ENCODE peak calls at places on chromosomes 6 and 20, in seven cellular contexts. W is stimulated activated CD4-positive, alpha-beta T cell treated with anti-CD3 and anti-CD28 coated beads, Interleukin-2, amount 100 ng/mL, for 24 hours; E is HL-60; V is retinal pigment epithelial cell; H is glutamatergic neuron; O is endothelial cell; J is activated T-helper 1 cell treated with Interleukin-2 at 50 U/mL for 16 hours. G is an unnamed sample.
A peak's percentile ranks its signal among the peaks of the same experiment; 100 is the strongest.

GRCh38 chr20:42837456-42837855 is 352.2 kb downstream of the PTPRT start:
- DNase-seq in O (no peak), H (no peak), E (no peak), V (no peak), W (no peak), J (no peak), G (no peak)

GRCh38 chr20:45917790-45918141 is 5.8 kb upstream of the PLTP start:
- DNase-seq in H (no peak), V (no peak), J (no peak), O (no peak), E (no peak), W (no peak), G (no peak)

GRCh38 chr6:82123632-82124031 is 123.9 kb downstream of the IBTK start:
- DNase-seq in W (no peak), O (no peak), J (no peak), E (no peak), V (no peak), H (no peak), G (no peak)

GRCh38 chr6:157244175-157244574 is 79.1 kb downstream of the TMEM242 start:
- DNase-seq in O (no peak), J (no peak), H (no peak), V (no peak), E (no peak), W (no peak), G (no peak)

GRCh38 chr20:59235226-59235625 is 65.2 kb upstream of the EDN3 start:
- DNase-seq in V (no peak), J (no peak), E (no peak), W (no peak), O (no peak), H (no peak), G (no peak)

GRCh38 chr6:80437186-80437585 is 330.7 kb downstream of the BCKDHB start:
- DNase-seq in O (no peak), E (no peak), V (no peak), W (no peak), H (no peak), J (no peak), G (no peak)

GRCh38 chr6:36329798-36330291 is 6.8 kb downstream of the BNIP5 start:
- DNase-seq in W (no peak), O (no peak), J (no peak), E (no peak), V (no peak), H (peak; percentile 41), G (no peak)

GRCh38 chr6:292506-293184 is 358 bp downstream of the DUSP22 start:
- DNase-seq in V (no peak), H (peak; percentile 57), W (peak; percentile 78), J (peak; percentile 70), O (peak; percentile 45), E (peak; percentile 86), G (no peak)

GRCh38 chr6:139153876-139154275 is 19.0 kb downstream of the HECA start:
- DNase-seq in J (no peak), V (no peak), H (no peak), O (no peak), W (no peak), E (no peak), G (no peak)

GRCh38 chr6:145842693-145843546 is 28.3 kb upstream of the FBXO30 start:
- DNase-seq in O (no peak), H (no peak), E (peak; percentile 23), J (no peak), V (no peak), W (no peak), G (no peak)

GRCh38 chr6:131023834-131024504 is 39.1 kb downstream of the EPB41L2 start:
- DNase-seq in V (no peak), J (no peak), H (no peak), E (no peak), W (no peak), O (no peak), G (peak; percentile 26)

GRCh38 chr20:50413088-50413500 is 97.1 kb upstream of the PTPN1 start:
- DNase-seq in O (no peak), W (no peak), V (no peak), E (peak; percentile 92), H (no peak), J (no peak), G (no peak)

GRCh38 chr20:23399568-23400241 is 21.6 kb downstream of the NAPB start:
- DNase-seq in V (no peak), H (no peak), J (no peak), W (no peak), E (no peak), O (no peak), G (no peak)

GRCh38 chr6:6724319-6725119 is 136.0 kb downstream of the LY86 start:
- DNase-seq in H (peak; percentile 79), V (peak; percentile 40), J (peak; percentile 10), W (peak; percentile 67), E (peak; percentile 86), O (peak; percentile 80), G (no peak)

GRCh38 chr6:56541736-56542366 is 100.8 kb downstream of the DST start:
- DNase-seq in H (no peak), E (no peak), V (no peak), J (no peak), O (no peak), W (no peak), G (no peak)

GRCh38 chr6:13696226-13696625 is 15.4 kb downstream of the RANBP9 start:
- DNase-seq in O (no peak), J (no peak), E (no peak), H (no peak), W (no peak), V (no peak), G (no peak)

GRCh38 chr6:7425808-7426190 is 36.2 kb downstream of the RIOK1 start:
- DNase-seq in E (no peak), O (no peak), W (no peak), J (no peak), H (no peak), V (no peak), G (no peak)

GRCh38 chr20:63215101-63216040 is 560 bp downstream of the YTHDF1 start:
- DNase-seq in V (no peak), H (peak; percentile 75), O (peak; percentile 68), J (no peak), E (peak; percentile 27), W (peak; percentile 26), G (no peak)

GRCh38 chr6:96345501-96345900 is 176.1 kb upstream of the UFL1 start:
- DNase-seq in W (no peak), J (no peak), V (no peak), H (no peak), E (no peak), O (no peak), G (no peak)

GRCh38 chr6:24935753-24936152 is at the start of gene RIPOR2:
- DNase-seq in O (peak; percentile 52), H (peak; percentile 40), J (peak; percentile 67), W (peak; percentile 64), V (no peak), E (peak; percentile 75), G (no peak)

GRCh38 chr6:145891565-145891964 is 72.6 kb downstream of the SHPRH start:
- DNase-seq in H (no peak), J (no peak), E (no peak), V (no peak), O (no peak), W (no peak), G (no peak)

GRCh38 chr6:127100510-127101140 is 17.8 kb upstream of the RSPO3 start:
- DNase-seq in V (no peak), W (no peak), O (no peak), H (no peak), E (no peak), J (no peak), G (no peak)

GRCh38 chr6:51323056-51323455 is 504.4 kb downstream of the TFAP2B start:
- DNase-seq in J (no peak), V (peak; percentile 39), W (no peak), E (no peak), H (no peak), O (no peak), G (no peak)

GRCh38 chr6:98845201-98846020 is 11.0 kb downstream of the POU3F2 start:
- DNase-seq in H (peak; percentile 92), J (no peak), E (peak; percentile 62), O (peak; percentile 92), V (no peak), W (peak; percentile 82), G (peak; percentile 12)

GRCh38 chr20:14142171-14142570 is 146.9 kb downstream of the MACROD2 start:
- DNase-seq in J (no peak), V (peak; percentile 22), W (no peak), H (peak; percentile 57), E (peak; percentile 5), O (peak; percentile 67), G (no peak)